ENCODE peak calls at places on chromosomes 13 and 19, in five cellular contexts. O, J, X, T and P are unnamed samples.

GRCh38 chr19:12786149-12786870 is 5.0 kb upstream of the JUNB start:
- DNase-seq in O (no peak), J (no peak), X (no peak), T (peak), P (no peak)

GRCh38 chr19:8505680-8506401 is 3.4 kb upstream of the PRAM1 start:
- DNase-seq in O (peak), J (peak), X (peak), T (peak), P (peak)

GRCh38 chr19:38213911-38214625 is 10.0 kb downstream of the DPF1 start:
- DNase-seq in O (peak), J (no peak), X (no peak), T (no peak), P (no peak)

GRCh38 chr13:38804536-38804935 is 117.7 kb downstream of the FREM2 start:
- DNase-seq in O (peak), J (no peak), X (no peak), T (no peak), P (no peak)

GRCh38 chr19:5147971-5148793 is 179.3 kb downstream of the KDM4B start:
- DNase-seq in O (no peak), J (no peak), X (no peak), T (peak), P (no peak)

GRCh38 chr19:12365094-12365371 is 450 bp downstream of the ZNF442 start:
- DNase-seq in O (peak), J (no peak), X (no peak), T (no peak), P (no peak)

GRCh38 chr19:5093297-5093858 is 124.5 kb downstream of the KDM4B start:
- DNase-seq in O (no peak), J (no peak), X (no peak), T (peak), P (no peak)

GRCh38 chr19:12952488-12953455 is 4.3 kb downstream of the GADD45GIP1 start:
- DNase-seq in O (no peak), J (no peak), X (no peak), T (no peak), P (no peak)

GRCh38 chr13:101416181-101417042 is at the start of gene NALCN:
- DNase-seq in O (peak), J (peak), X (peak), T (peak), P (peak)

GRCh38 chr19:14473915-14474578 is 1.1 kb downstream of the PTGER1 start:
- DNase-seq in O (peak), J (peak), X (no peak), T (no peak), P (no peak)

GRCh38 chr13:80598189-80598588 is 257.3 kb upstream of the SPRY2 start:
- DNase-seq in O (no peak), J (no peak), X (no peak), T (no peak), P (no peak)

GRCh38 chr19:33720691-33721682 is 75.7 kb upstream of the KCTD15 start:
- DNase-seq in O (no peak), J (no peak), X (no peak), T (no peak), P (no peak)

GRCh38 chr19:49555600-49556411 is 24.6 kb downstream of the NOSIP start:
- DNase-seq in O (peak), J (peak), X (peak), T (peak), P (no peak)

GRCh38 chr13:80742027-80742426 is 401.1 kb upstream of the SPRY2 start:
- DNase-seq in O (no peak), J (no peak), X (no peak), T (no peak), P (no peak)

GRCh38 chr13:111280226-111280625 is 40.2 kb upstream of the TEX29 start:
- DNase-seq in O (no peak), J (no peak), X (no peak), T (no peak), P (no peak)

GRCh38 chr13:82847595-82847994 is 1034.7 kb downstream of the SLITRK1 start:
- DNase-seq in O (peak), J (no peak), X (no peak), T (no peak), P (no peak)

GRCh38 chr19:36009220-36009619 is 607 bp upstream of the SYNE4 start:
- DNase-seq in O (peak), J (peak), X (peak), T (peak), P (peak)

GRCh38 chr19:51514866-51515481 is 13.4 kb upstream of the SIGLEC12 start:
- DNase-seq in O (peak), J (peak), X (peak), T (no peak), P (no peak)

GRCh38 chr13:107835339-107836018 is 379.9 kb downstream of the LIG4 start:
- DNase-seq in O (no peak), J (no peak), X (no peak), T (no peak), P (no peak)

GRCh38 chr13:30895773-30896172 is 10.3 kb upstream of the MEDAG start:
- DNase-seq in O (peak), J (peak), X (no peak), T (peak), P (no peak)

GRCh38 chr19:55688422-55689218 is 13.6 kb downstream of the EPN1 start:
- DNase-seq in O (no peak), J (peak), X (no peak), T (no peak), P (no peak)

GRCh38 chr13:91664036-91664435 is 265.6 kb downstream of the GPC5 start:
- DNase-seq in O (no peak), J (no peak), X (no peak), T (no peak), P (no peak)

DNA sequence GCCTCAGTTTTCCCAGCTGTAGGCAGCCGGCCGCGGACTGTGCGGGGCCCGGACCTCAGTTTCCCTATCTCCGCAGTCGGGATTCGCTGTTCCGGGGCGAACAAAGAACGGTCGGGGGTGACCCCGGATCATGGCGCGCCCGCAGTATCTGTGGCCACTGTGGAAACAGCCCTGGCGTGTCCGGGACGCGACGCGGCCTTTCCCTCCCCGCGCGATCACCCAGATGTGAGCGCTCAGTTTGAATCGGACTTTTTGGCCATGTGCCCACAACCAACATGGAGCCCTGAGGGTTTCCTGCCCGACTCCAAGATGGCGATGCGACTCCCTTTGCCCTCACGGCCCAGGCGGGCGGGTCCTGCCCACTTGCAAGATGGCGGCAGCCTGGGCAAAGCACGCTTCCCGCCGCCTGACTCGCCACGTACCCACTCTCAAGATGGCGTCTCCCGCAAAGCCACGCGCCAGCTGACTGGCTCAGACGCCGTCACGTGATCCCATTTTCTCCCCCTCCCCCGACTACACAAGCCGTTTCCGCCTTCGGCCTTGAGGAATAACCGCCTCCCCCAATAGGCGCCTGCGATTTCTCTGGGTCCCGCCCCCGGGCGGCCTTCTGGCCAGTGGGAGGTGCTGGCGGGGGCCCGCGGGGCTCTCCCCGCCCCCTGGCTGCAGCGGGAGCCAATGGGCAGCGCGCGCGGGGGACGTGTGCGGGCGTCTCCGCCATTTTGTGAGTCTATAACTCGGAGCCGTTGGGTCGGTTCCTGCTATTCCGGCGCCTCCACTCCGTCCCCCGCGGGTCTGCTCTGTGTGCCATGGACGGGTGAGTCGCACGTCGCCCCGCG is at the start of gene PTBP1:
- DNase-seq in O (peak), J (peak), X (peak), T (peak), P (peak)
- TF ChIP-seq CTCF in O (no peak), J (no peak), X (no peak), T (no peak), P (no peak)

DNA sequence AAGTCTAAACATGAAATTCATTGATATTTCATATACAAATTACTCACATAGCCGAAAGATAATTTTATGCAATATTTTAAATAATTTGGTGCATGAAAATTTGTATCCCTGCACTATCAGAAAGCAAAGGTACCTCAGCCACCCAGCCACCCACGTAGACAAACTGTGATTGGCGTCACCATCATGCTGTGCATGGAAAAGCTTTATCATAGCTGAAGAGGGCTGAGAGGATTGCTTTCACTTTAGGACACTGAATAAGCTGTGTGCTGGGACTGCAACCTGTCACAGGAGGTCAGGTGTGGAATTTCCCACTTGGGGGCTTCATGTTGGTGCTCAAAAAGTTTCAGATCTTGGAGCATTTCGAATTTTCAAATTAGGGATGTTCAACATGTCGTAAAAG is 96.3 kb downstream of the MYCBP2 start:
- DNase-seq in O (no peak), J (no peak), X (no peak), T (no peak), P (no peak)
- TF ChIP-seq CTCF in O (no peak), J (no peak), X (no peak), T (no peak), P (no peak)

GRCh38 chr13:27406178-27406939 is 18.1 kb upstream of the GTF3A start:
- DNase-seq in O (peak), J (peak), X (no peak), T (no peak), P (no peak)
- TF ChIP-seq CTCF in O (peak), J (peak), X (peak), T (peak), P (peak)

GRCh38 chr19:43306097-43306496 is 36.8 kb upstream of the PSG9 start:
- DNase-seq in O (no peak), J (no peak), X (no peak), T (no peak), P (no peak)
- TF ChIP-seq CTCF in O (no peak), J (no peak), X (no peak), T (no peak), P (no peak)

DNA sequence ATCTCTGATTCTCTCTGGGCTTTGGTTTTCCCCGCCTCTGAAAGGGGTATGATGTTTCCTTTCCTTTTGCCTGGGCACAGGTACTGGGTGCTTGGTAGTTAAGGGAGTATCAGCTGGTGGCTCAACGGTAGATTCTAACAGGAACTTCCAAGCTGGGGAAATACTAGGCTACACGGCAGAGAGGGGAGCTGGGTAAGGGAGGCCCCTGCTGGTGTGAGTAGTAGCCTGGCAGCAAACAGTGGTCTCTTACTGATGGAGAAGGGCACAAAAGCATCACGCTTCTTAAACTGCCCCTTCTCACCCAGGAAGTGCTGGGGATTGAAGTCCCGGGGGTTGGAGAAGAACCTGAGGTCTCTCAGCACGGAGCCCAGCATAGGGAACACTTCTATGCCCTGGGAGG is 26.9 kb upstream of the CYP2A7 start:
- DNase-seq in O (peak), J (no peak), X (no peak), T (no peak), P (no peak)
- TF ChIP-seq CTCF in O (peak), J (no peak), X (no peak), T (no peak), P (no peak)

DNA sequence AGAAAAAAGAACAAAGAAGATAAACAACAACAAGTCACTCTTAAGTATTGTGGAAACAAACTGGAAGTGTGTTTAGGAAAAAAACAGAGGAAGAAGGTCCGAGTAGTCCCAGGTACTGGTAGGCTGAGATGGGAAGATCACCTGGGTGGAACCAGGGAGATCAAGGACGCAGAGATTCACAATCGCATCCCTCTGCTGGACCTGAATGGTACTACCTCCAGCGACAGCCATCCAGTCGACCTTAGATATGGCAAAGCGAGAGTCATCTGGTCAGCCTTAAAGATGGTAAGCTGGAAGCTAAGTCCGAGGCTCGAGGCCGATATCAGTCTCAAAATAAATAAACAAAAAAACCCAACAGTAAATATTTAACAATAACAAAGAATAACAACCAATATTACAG is 44.9 kb upstream of the ZNF91 start:
- DNase-seq in O (peak), J (no peak), X (no peak), T (no peak), P (no peak)
- TF ChIP-seq CTCF in O (peak), J (no peak), X (no peak), T (no peak), P (no peak)

GRCh38 chr19:7326105-7326877 is 22.4 kb upstream of the ARHGEF18 start:
- DNase-seq in O (peak), J (peak), X (no peak), T (no peak), P (no peak)
- TF ChIP-seq CTCF in O (peak), J (peak), X (peak), T (no peak), P (peak)